ENCODE peak calls at places on chromosomes 1 and 21, in six cellular contexts. O is amniotic stem cell; V is iPS-NIHi11; C is activated T-cell treated with anti-CD3 and anti-CD28 coated beads for 1 hour; B is stimulated activated CD8-positive, alpha-beta memory T cell treated with anti-CD3 and anti-CD28 coated beads, Interleukin-4, amount 100 ng/mL, for 24 hours; Y is IMR-90. U is an unnamed sample.

GRCh38 chr1:24168246-24168645 is 18.8 kb downstream of the IFNLR1 start:
- DNase-seq in O (no peak), V (no peak), C (no peak), B (no peak), Y (no peak), U (no peak)

GRCh38 chr1:215457213-215457612 is 109.9 kb upstream of the KCTD3 start:
- DNase-seq in O (no peak), V (no peak), C (no peak), B (no peak), Y (no peak), U (no peak)

GRCh38 chr1:17922833-17923232 is 167.7 kb downstream of the ACTL8 start:
- DNase-seq in O (peak), V (peak), C (no peak), B (no peak), Y (peak), U (peak)

GRCh38 chr1:55289614-55290013 is 74.5 kb upstream of the USP24 start:
- DNase-seq in O (no peak), V (no peak), C (no peak), B (no peak), Y (no peak), U (no peak)

GRCh38 chr1:16158993-16159831 is 3.3 kb upstream of the EPHA2 start:
- DNase-seq in O (no peak), V (no peak), C (no peak), B (no peak), Y (no peak), U (no peak)

GRCh38 chr1:163928080-163928479 is 606.3 kb downstream of the NUF2 start:
- DNase-seq in O (no peak), V (no peak), C (no peak), B (no peak), Y (no peak), U (no peak)

GRCh38 chr1:114695430-114696093 is at the start of gene AMPD1:
- DNase-seq in O (no peak), V (no peak), C (no peak), B (no peak), Y (peak), U (no peak)

GRCh38 chr1:52662645-52663313 is 29.8 kb downstream of the SHISAL2A start:
- DNase-seq in O (no peak), V (peak), C (no peak), B (no peak), Y (peak), U (peak)

GRCh38 chr1:76124196-76124595 is 49.6 kb downstream of the ST6GALNAC3 start:
- DNase-seq in O (no peak), V (no peak), C (no peak), B (no peak), Y (no peak), U (no peak)

GRCh38 chr1:119893827-119894700 is 2.3 kb downstream of the ADAM30 start:
- DNase-seq in O (no peak), V (no peak), C (no peak), B (no peak), Y (no peak), U (no peak)

GRCh38 chr1:14939527-14940284 is 213.8 kb upstream of the TMEM51 start:
- DNase-seq in O (no peak), V (peak), C (no peak), B (no peak), Y (peak), U (peak)

GRCh38 chr1:201119826-201120225 is 7.2 kb downstream of the ASCL5 start:
- DNase-seq in O (no peak), V (no peak), C (no peak), B (no peak), Y (no peak), U (no peak)

GRCh38 chr1:162210171-162210570 is 140.7 kb downstream of the NOS1AP start:
- DNase-seq in O (no peak), V (no peak), C (no peak), B (no peak), Y (no peak), U (no peak)

GRCh38 chr1:150194381-150195031 is 41.4 kb downstream of the ANP32E start:
- DNase-seq in O (peak), V (no peak), C (no peak), B (no peak), Y (peak), U (no peak)

GRCh38 chr21:32248616-32249550 is 30.0 kb downstream of the MIS18A start:
- DNase-seq in O (no peak), V (no peak), C (no peak), B (no peak), Y (peak), U (no peak)

GRCh38 chr1:110737206-110737605 is 62.5 kb upstream of the KCNA3 start:
- DNase-seq in O (no peak), V (no peak), C (no peak), B (no peak), Y (no peak), U (no peak)

GRCh38 chr1:25773441-25774125 is 26.4 kb upstream of the SELENON start:
- DNase-seq in O (no peak), V (peak), C (no peak), B (no peak), Y (peak), U (peak)

GRCh38 chr1:211258310-211258755 is 833 bp upstream of the RCOR3 start:
- DNase-seq in O (peak), V (peak), C (peak), B (peak), Y (peak), U (peak)

GRCh38 chr1:248863011-248863881 is 4.4 kb upstream of the ZNF692 start:
- DNase-seq in O (no peak), V (peak), C (peak), B (peak), Y (peak), U (peak)

GRCh38 chr1:175268720-175269119 is 76.1 kb upstream of the KIAA0040 start:
- DNase-seq in O (no peak), V (no peak), C (no peak), B (no peak), Y (no peak), U (no peak)

GRCh38 chr21:18782721-18783120 is 379.1 kb upstream of the TMPRSS15 start:
- DNase-seq in O (no peak), V (no peak), C (no peak), B (no peak), Y (no peak), U (no peak)

GRCh38 chr1:187763976-187764375 is 935.2 kb downstream of the PLA2G4A start:
- DNase-seq in O (no peak), V (no peak), C (no peak), B (no peak), Y (peak), U (no peak)